ENCODE peak calls at places on chromosomes 6 and 20, in four cellular contexts. One of them, this sample, is unnamed.

GRCh38 chr6:14543971-14544620 is 426.5 kb downstream of the CD83 start:
- DNase-seq in mucosa of descending colon: no peak
- DNase-seq in IMR-90: no peak
- DNase-seq in heart left ventricle: no peak
- DNase-seq in this sample: no peak

GRCh38 chr6:127515234-127515793 is 3.8 kb downstream of the MTCL3 start:
- DNase-seq in IMR-90: no peak
- DNase-seq in heart left ventricle: no peak
- DNase-seq in mucosa of descending colon: peak
- DNase-seq in this sample: no peak

GRCh38 chr6:130409394-130410095 is 43.7 kb downstream of the TMEM200A start:
- DNase-seq in heart left ventricle: no peak
- DNase-seq in IMR-90: peak
- DNase-seq in mucosa of descending colon: no peak
- DNase-seq in this sample: peak

GRCh38 chr6:8983202-8983688 is 547.9 kb upstream of the SLC35B3 start:
- DNase-seq in mucosa of descending colon: peak
- DNase-seq in IMR-90: peak
- DNase-seq in heart left ventricle: peak
- DNase-seq in this sample: peak

GRCh38 chr6:37818536-37819176 is 871 bp upstream of the ZFAND3 start:
- DNase-seq in IMR-90: peak
- DNase-seq in heart left ventricle: peak
- DNase-seq in mucosa of descending colon: peak
- DNase-seq in this sample: peak

GRCh38 chr6:140921366-140922226 is 1211.1 kb upstream of the GJE1 start:
- DNase-seq in mucosa of descending colon: no peak
- DNase-seq in IMR-90: peak
- DNase-seq in heart left ventricle: no peak
- DNase-seq in this sample: peak

GRCh38 chr6:40353197-40353966 is 233.8 kb downstream of the LRFN2 start:
- DNase-seq in mucosa of descending colon: no peak
- DNase-seq in heart left ventricle: no peak
- DNase-seq in IMR-90: no peak
- DNase-seq in this sample: no peak

GRCh38 chr6:31578461-31579118 is 3.2 kb downstream of the TNF start:
- DNase-seq in mucosa of descending colon: no peak
- DNase-seq in heart left ventricle: no peak
- DNase-seq in IMR-90: no peak
- DNase-seq in this sample: no peak

GRCh38 chr20:58103961-58104360 is 124.5 kb downstream of the ANKRD60 start:
- DNase-seq in IMR-90: no peak
- DNase-seq in mucosa of descending colon: no peak
- DNase-seq in heart left ventricle: no peak
- DNase-seq in this sample: no peak

GRCh38 chr6:111462770-111463391 is 20.1 kb downstream of the REV3L start:
- DNase-seq in mucosa of descending colon: no peak
- DNase-seq in IMR-90: peak
- DNase-seq in heart left ventricle: no peak
- DNase-seq in this sample: peak

GRCh38 chr6:74656442-74656841 is 549.4 kb downstream of the COL12A1 start:
- DNase-seq in heart left ventricle: no peak
- DNase-seq in mucosa of descending colon: no peak
- DNase-seq in IMR-90: no peak
- DNase-seq in this sample: peak

GRCh38 chr6:92376711-92377110 is 1042.6 kb downstream of the EPHA7 start:
- DNase-seq in mucosa of descending colon: no peak
- DNase-seq in IMR-90: peak
- DNase-seq in heart left ventricle: no peak
- DNase-seq in this sample: no peak

DNA sequence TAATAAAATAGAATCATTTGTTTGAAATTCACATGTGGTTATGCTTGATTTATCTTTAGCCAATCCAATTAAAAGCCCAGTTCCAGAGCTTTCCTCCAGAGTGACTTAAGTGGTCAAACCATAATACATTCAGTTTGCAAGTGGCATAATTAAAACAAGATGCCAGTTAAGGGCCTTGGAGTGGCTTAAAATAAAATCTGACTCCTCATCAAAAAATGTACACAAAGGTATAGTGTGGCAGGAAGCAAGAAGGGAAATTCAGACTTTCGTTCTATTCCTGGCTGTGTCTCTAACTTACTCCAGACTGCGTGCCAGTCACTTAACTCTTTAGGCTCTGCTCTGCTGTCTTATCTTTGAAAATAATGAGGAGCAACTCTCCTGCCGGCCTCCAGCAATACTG is 251.3 kb upstream of the PRND start:
- DNase-seq in IMR-90: peak
- DNase-seq in heart left ventricle: no peak
- DNase-seq in mucosa of descending colon: no peak
- DNase-seq in this sample: peak
- H3K4me3 ChIP-seq in IMR-90: no peak
- H3K4me3 ChIP-seq in heart left ventricle: no peak
- H3K4me3 ChIP-seq in mucosa of descending colon: no peak
- H3K4me3 ChIP-seq in this sample: no peak

DNA sequence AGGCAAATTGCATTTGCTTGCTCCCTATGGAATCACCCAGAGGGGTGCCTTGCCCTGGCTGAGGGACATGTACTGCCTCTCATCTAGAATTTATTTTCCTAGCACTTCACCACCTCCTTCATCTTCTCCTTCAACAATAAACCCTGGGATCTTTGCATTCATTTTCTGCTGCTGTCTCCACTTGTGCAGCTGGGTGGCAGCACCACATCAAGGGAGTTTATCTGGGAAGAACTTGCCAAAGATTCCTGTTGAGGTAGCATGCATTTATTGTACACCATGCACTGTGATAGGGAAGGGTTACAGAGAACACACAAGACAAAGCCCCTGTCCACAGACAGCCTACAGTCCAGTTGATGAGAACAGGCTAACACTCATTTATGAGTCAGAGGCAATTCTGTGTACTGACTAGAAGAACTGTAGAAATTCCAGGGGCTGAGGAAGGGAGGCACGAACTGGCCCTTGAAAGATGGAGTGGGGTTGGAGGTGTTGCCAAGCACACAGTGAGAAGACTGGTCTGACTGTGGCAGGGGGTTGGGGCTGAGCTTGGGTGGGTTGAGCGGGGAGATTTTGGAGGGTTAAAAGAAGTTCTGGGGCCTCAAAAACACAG is 17.5 kb downstream of the C20orf173 start:
- DNase-seq in mucosa of descending colon: peak
- DNase-seq in IMR-90: peak
- DNase-seq in heart left ventricle: no peak
- DNase-seq in this sample: peak
- TF ChIP-seq CTCF in mucosa of descending colon: no peak
- TF ChIP-seq CTCF in IMR-90: peak
- TF ChIP-seq CTCF in heart left ventricle: peak
- TF ChIP-seq CTCF in this sample: peak

GRCh38 chr6:18260448-18261106 is 3.8 kb downstream of the DEK start:
- DNase-seq in IMR-90: peak
- DNase-seq in heart left ventricle: no peak
- DNase-seq in mucosa of descending colon: no peak
- DNase-seq in this sample: peak
- H3K4me3 ChIP-seq in IMR-90: no peak
- H3K4me3 ChIP-seq in heart left ventricle: no peak
- H3K4me3 ChIP-seq in mucosa of descending colon: no peak
- H3K4me3 ChIP-seq in this sample: no peak

DNA sequence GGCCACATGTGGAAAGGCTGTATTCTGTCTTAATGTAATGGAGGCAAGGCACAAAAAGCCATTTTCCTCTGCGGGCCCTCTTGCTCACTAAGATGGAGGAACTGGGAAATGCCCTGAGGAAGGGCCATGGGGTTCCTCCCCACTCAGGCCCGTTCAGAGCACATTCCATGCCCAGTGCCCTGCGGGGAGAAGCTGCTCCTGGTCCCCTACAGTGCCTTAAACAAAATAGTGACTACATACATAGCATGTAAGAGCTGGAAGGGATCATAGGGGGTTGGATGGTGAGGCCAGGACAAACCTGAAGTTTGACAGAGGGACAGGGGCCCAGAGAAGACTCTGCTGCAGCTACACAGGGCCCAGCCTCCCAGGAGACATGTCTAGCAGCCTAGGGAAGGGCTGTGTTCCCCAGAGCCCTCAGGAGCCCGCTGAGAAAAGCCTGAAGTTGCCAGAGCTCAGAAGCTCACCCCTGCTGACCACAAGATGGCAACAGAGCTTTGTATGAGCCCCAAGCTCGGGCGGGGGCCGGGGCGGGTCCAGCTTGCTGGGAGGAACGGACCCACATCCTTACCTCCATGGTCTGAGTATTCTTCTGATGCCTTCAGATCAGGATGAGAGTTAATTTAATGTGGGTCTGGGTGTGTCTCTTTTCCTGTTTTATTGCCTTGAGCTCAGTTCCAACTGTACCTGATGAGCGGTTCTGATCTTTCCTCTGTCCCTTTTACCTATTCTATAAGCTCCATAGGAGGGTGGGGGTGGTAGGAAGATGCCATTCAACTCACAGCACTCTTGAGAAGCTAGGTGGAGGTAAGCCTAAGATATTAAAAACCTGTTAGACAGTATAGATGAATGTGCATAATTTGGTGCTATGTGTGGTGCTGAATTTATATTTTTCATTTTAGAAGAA is 242.9 kb downstream of the CDC5L start:
- DNase-seq in IMR-90: peak
- DNase-seq in mucosa of descending colon: peak
- DNase-seq in heart left ventricle: peak
- DNase-seq in this sample: peak
- TF ChIP-seq CTCF in IMR-90: peak
- TF ChIP-seq CTCF in mucosa of descending colon: no peak
- TF ChIP-seq CTCF in heart left ventricle: peak
- TF ChIP-seq CTCF in this sample: peak